ENCODE peak calls at places on chromosomes 5 and 9, in four cellular contexts. H is suprapubic skin, R is coronary artery, T is gastrocnemius medialis. O is an unnamed sample.

GRCh38 chr5:39319395-39319794 is 44.9 kb downstream of the C9 start:
- DNase-seq in R (no peak), H (no peak), T (no peak), O (no peak)

GRCh38 chr5:132763369-132764036 is 13.5 kb downstream of the SEPTIN8 start:
- DNase-seq in H (no peak), R (no peak), T (no peak), O (no peak)

GRCh38 chr5:36444582-36444999 is 142.9 kb upstream of the RANBP3L start:
- DNase-seq in H (no peak), R (no peak), T (peak), O (peak)

GRCh38 chr9:36818965-36819870 is 214.8 kb downstream of the PAX5 start:
- DNase-seq in T (no peak), R (no peak), H (no peak), O (no peak)

GRCh38 chr5:153573326-153574033 is 83.0 kb downstream of the GRIA1 start:
- DNase-seq in T (no peak), H (no peak), R (no peak), O (peak)

GRCh38 chr5:38641003-38641402 is 84.6 kb upstream of the LIFR start:
- DNase-seq in H (no peak), T (no peak), R (no peak), O (peak)

GRCh38 chr5:65742565-65743231 is 20.7 kb downstream of the NLN start:
- DNase-seq in T (no peak), H (no peak), R (no peak), O (peak)

GRCh38 chr5:6188344-6188743 is 190.0 kb downstream of the MED10 start:
- DNase-seq in T (no peak), H (no peak), R (no peak), O (no peak)

GRCh38 chr5:34891981-34892380 is 23.3 kb downstream of the RAD1 start:
- DNase-seq in R (no peak), H (no peak), T (no peak), O (peak)

GRCh38 chr5:141155540-141156374 is 5.9 kb downstream of the PCDHB6 start:
- DNase-seq in H (no peak), R (no peak), T (no peak), O (no peak)

GRCh38 chr5:132258102-132259060 is 885 bp downstream of the PDLIM4 start:
- DNase-seq in T (peak), H (peak), R (peak), O (no peak)

GRCh38 chr5:134449167-134449566 is 37.5 kb upstream of the CDKN2AIPNL start:
- DNase-seq in R (no peak), H (peak), T (peak), O (no peak)

GRCh38 chr5:43648499-43649124 is 45.6 kb downstream of the NNT start:
- DNase-seq in T (peak), R (no peak), H (no peak), O (no peak)

GRCh38 chr9:108834959-108835696 is 20.7 kb downstream of the ACTL7B start:
- DNase-seq in T (no peak), R (no peak), H (no peak), O (peak)

GRCh38 chr5:15236911-15237508 is 263.0 kb upstream of the FBXL7 start:
- DNase-seq in H (no peak), R (no peak), T (no peak), O (no peak)

GRCh38 chr5:176979669-176980068 is 26.9 kb downstream of the UIMC1 start:
- DNase-seq in R (no peak), H (no peak), T (no peak), O (no peak)

GRCh38 chr9:113485761-113486115 is 22.2 kb downstream of the RGS3 start:
- DNase-seq in H (no peak), T (no peak), R (no peak), O (no peak)

GRCh38 chr5:179276838-179277395 is 68.3 kb downstream of the ADAMTS2 start:
- DNase-seq in T (no peak), R (no peak), H (no peak), O (no peak)

GRCh38 chr5:111454198-111454606 is 58.1 kb downstream of the STARD4 start:
- DNase-seq in H (no peak), R (no peak), T (no peak), O (peak)

GRCh38 chr9:109922617-109923260 is 142.7 kb downstream of the PALM2AKAP2 start:
- DNase-seq in R (no peak), H (no peak), T (peak), O (peak)

GRCh38 chr9:121698627-121699270 is 47.3 kb downstream of the DAB2IP start:
- DNase-seq in H (no peak), T (no peak), R (no peak), O (no peak)

GRCh38 chr5:14665949-14666741 is 1.6 kb downstream of the OTULIN start:
- DNase-seq in R (no peak), H (no peak), T (peak), O (no peak)

GRCh38 chr5:157143127-157143959 is 678 bp upstream of the MED7 start:
- DNase-seq in T (peak), R (no peak), H (peak), O (peak)

GRCh38 chr5:40121236-40121635 is 558.5 kb upstream of the PTGER4 start:
- DNase-seq in T (no peak), R (no peak), H (no peak), O (no peak)

GRCh38 chr5:171606414-171607024 is 179.1 kb upstream of the SMIM23 start:
- DNase-seq in H (no peak), T (no peak), R (no peak), O (no peak)

GRCh38 chr5:143023447-143024096 is 253.4 kb downstream of the ARHGAP26 start:
- DNase-seq in H (no peak), R (no peak), T (peak), O (no peak)

GRCh38 chr5:2879701-2880100 is 128.2 kb upstream of the IRX2 start:
- DNase-seq in R (no peak), H (no peak), T (no peak), O (no peak)

GRCh38 chr9:96854877-96855273 is 561 bp upstream of the ZNF782 start:
- DNase-seq in R (no peak), T (no peak), H (no peak), O (no peak)

GRCh38 chr9:96853711-96854072 is 622 bp downstream of the ZNF782 start:
- DNase-seq in T (no peak), R (no peak), H (no peak), O (peak)

GRCh38 chr9:96854073-96854876 is at the start of gene ZNF782:
- DNase-seq in R (peak), T (peak), H (peak), O (peak)

GRCh38 chr9:96856363-96857286 is 2.3 kb upstream of the ZNF782 start:
- DNase-seq in R (no peak), T (peak), H (no peak), O (peak)

DNA sequence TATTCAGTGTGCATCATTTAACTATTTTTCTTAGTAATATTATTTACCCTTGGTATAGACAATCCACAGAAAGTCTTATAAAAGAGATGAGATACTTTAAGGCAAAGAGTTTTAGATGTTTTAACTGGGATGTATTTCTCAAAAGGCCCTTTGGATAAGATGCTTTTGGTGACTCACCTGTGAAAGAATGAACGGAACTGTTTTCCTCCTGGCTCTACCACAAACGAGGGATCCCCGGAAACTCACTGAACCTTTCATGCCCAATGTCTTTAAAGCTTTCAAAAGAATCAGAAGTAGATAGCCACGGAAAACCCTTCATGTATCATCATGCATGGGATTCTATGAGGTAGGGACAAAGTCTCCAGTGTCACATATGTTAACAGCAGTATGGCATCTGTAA is 1.6 kb downstream of the ZNF782 start:
- DNase-seq in H (no peak), T (no peak), R (no peak), O (peak)
- H3K4me3 ChIP-seq in H (peak), T (peak), R (peak), O (no peak)

GRCh38 chr5:126864042-126864688 is 87.2 kb downstream of the LMNB1 start:
- DNase-seq in R (no peak), H (no peak), T (peak), O (no peak)
- TF ChIP-seq CTCF in R (no peak), H (no peak), T (no peak), O (no peak)

GRCh38 chr9:104091028-104091590 is 3.0 kb upstream of the SMC2 start:
- DNase-seq in R (no peak), T (no peak), H (no peak), O (peak)

GRCh38 chr9:104092192-104092591 is 1.9 kb upstream of the SMC2 start:
- DNase-seq in T (no peak), H (no peak), R (no peak), O (no peak)

GRCh38 chr9:104093162-104093561 is 947 bp upstream of the SMC2 start:
- DNase-seq in T (no peak), H (no peak), R (no peak), O (peak)

GRCh38 chr9:104090578-104090977 is 3.5 kb upstream of the SMC2 start:
- DNase-seq in R (no peak), T (no peak), H (no peak), O (no peak)

DNA sequence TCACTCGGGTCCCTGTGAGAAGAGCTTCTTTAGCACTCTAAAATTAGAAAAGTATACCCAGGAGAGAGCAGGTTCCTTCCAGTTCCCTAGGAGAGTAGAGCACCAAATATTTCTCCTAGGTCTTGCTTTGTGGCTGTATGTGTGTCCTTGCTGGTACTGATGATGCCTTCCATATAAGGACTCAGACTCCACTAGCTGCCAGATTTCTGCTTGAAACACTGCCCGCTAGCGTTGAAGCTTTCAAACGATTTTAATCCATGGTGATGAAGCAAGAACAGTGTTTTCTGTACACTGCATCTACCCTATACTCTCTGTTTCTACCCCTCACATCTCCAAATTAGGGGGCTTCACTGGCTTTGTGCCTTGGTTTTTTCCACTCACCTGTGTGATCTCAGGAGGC is 2.4 kb upstream of the SMC2 start:
- DNase-seq in R (no peak), H (no peak), T (peak), O (peak)
- H3K4me3 ChIP-seq in R (peak), H (no peak), T (no peak), O (no peak)

GRCh38 chr9:37903581-37903830 is 421 bp downstream of the SLC25A51 start:
- DNase-seq in T (peak), H (peak), R (no peak), O (no peak)

GRCh38 chr9:37904647-37905505 is 949 bp upstream of the SLC25A51 start:
- DNase-seq in H (no peak), R (no peak), T (no peak), O (peak)

GRCh38 chr9:37905776-37906175 is 1.8 kb upstream of the SLC25A51 start:
- DNase-seq in H (no peak), T (no peak), R (no peak), O (no peak)

GRCh38 chr9:37902804-37903580 is 935 bp downstream of the SLC25A51 start:
- DNase-seq in T (no peak), R (peak), H (no peak), O (peak)

DNA sequence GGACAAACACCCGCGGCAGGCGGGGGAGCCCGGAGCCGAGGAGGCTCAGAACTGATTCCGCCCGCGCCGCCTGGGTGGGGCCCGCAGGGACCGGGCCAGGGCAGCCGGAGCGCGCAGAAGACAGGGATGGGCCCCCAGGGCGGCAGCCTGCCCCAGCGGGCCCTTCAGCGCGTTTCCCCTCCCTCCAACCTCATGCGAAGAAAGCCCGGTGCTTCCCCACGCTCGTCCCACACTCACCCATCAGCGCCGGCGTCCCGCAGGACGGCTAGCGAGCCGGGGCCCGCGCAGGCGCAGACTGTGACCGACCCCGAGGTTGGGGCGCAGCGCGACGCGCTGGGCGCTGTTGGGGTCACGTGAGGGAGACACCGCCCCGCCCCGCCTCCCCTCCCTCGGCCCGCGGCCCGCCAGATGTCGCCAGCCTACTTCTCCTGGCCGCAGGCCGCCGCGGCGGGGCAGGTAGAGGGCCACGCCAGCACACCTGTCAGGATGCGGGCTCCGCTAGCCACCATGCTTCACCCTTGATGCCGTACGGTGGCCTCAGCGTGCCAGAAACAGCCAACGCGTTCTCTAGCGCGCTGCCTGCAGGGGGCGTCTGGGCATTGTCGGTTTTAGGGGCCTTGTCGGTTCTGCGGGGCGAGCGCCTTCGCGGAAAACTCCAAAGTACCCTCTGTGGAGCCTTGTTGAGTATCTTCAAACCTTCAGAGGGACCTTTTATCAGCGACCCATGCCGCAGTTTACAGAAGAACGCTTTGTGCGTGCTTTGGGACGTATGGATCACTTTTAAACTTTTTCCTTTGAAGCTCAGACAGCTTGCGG is at the start of gene SLC25A51:
- DNase-seq in H (peak), T (peak), R (peak), O (peak)
- TF ChIP-seq CTCF in H (peak), T (peak), R (peak), O (peak)